ENCODE peak calls at places on chromosomes 1 and 21, in nine cellular contexts. G is astrocyte, S is tibial nerve, D is spleen, Y is neuronal stem cell, T is right atrium auricular region, R is colonic mucosa, J is transverse colon, O is IMR-90. P is an unnamed sample.

GRCh38 chr1:226132731-226133503 is 53.6 kb downstream of the ACBD3 start:
- DNase-seq in G (no peak), S (no peak), J (no peak), T (peak; percentile 42), O (no peak), Y (no peak), R (no peak), D (peak; percentile 76), P (peak; percentile 71)

GRCh38 chr1:9860887-9861286 is 37.1 kb upstream of the CLSTN1 start:
- DNase-seq in D (no peak), O (peak; percentile 10), R (no peak), Y (no peak), G (no peak), J (no peak), T (no peak), S (no peak), P (no peak)

GRCh38 chr21:29295066-29295650 is 3.6 kb upstream of the BACH1 start:
- DNase-seq in G (no peak), O (no peak), Y (no peak), S (no peak), J (peak; percentile 13), T (no peak), R (no peak), D (no peak), P (no peak)

GRCh38 chr21:44875341-44875740 is 1.9 kb upstream of the PTTG1IP start:
- DNase-seq in R (no peak), G (peak; percentile 26), J (no peak), S (peak; percentile 22), T (no peak), D (no peak), O (peak; percentile 22), Y (no peak), P (no peak)

GRCh38 chr1:38018864-38019343 is 6.4 kb downstream of the UTP11 start:
- DNase-seq in T (no peak), S (no peak), J (no peak), R (no peak), Y (no peak), D (no peak), G (no peak), O (peak; percentile 60), P (no peak)

GRCh38 chr1:110203021-110203661 is 7.0 kb upstream of the KCNC4 start:
- DNase-seq in S (peak; percentile 88), R (peak; percentile 84), Y (peak; percentile 76), J (peak; percentile 74), D (no peak), O (peak; percentile 66), G (peak; percentile 30), T (peak; percentile 65), P (peak; percentile 59)

GRCh38 chr21:28922368-28922767 is 70.3 kb downstream of the LTN1 start:
- DNase-seq in T (no peak), D (no peak), S (no peak), G (no peak), J (no peak), O (no peak), R (no peak), Y (no peak), P (no peak)

GRCh38 chr1:42941640-42942330 is 16.9 kb downstream of the SLC2A1 start:
- DNase-seq in R (peak; percentile 89), J (peak; percentile 88), S (no peak), D (peak; percentile 85), G (peak; percentile 91), O (peak; percentile 82), Y (no peak), T (peak; percentile 84), P (peak; percentile 84)

GRCh38 chr1:227518876-227519275 is 44.5 kb upstream of the ZNF678 start:
- DNase-seq in G (no peak), R (no peak), D (no peak), O (no peak), T (no peak), S (no peak), Y (no peak), J (no peak), P (no peak)

GRCh38 chr1:232622981-232623380 is 7.0 kb downstream of the SIPA1L2 start:
- DNase-seq in Y (no peak), J (peak; percentile 61), G (no peak), S (no peak), O (no peak), T (no peak), R (peak; percentile 74), D (no peak), P (no peak)

GRCh38 chr1:184892116-184892515 is 82.2 kb downstream of the NIBAN1 start:
- DNase-seq in T (no peak), D (no peak), O (peak; percentile 27), J (no peak), R (no peak), S (no peak), G (no peak), Y (no peak), P (no peak)

GRCh38 chr1:154716614-154717372 is 108.8 kb upstream of the ADAR start:
- DNase-seq in D (no peak), G (no peak), S (no peak), Y (no peak), R (no peak), T (no peak), J (no peak), O (no peak), P (no peak)

GRCh38 chr1:145956776-145957442 is 908 bp downstream of the LIX1L start:
- DNase-seq in G (peak; percentile 36), R (no peak), O (peak; percentile 38), D (no peak), T (no peak), S (peak; percentile 11), J (no peak), Y (no peak), P (no peak)

GRCh38 chr21:29436143-29436542 is 137.4 kb downstream of the BACH1 start:
- DNase-seq in G (peak; percentile 4), Y (no peak), J (no peak), T (no peak), D (peak; percentile 70), R (no peak), S (no peak), O (no peak), P (no peak)

GRCh38 chr1:51690285-51690961 is 73.5 kb downstream of the OSBPL9 start:
- DNase-seq in T (no peak), J (no peak), Y (no peak), D (no peak), S (no peak), R (no peak), O (peak; percentile 92), G (peak; percentile 87), P (no peak)
- H3K4me1 ChIP-seq in T (peaks cover 56% of the 10 kb centered on the region), J (peaks cover 3% of the 10 kb centered on the region), Y (peaks cover 10% of the 10 kb centered on the region), D (peaks cover 45% of the 10 kb centered on the region), S (peaks cover 66% of the 10 kb centered on the region), R (no peaks in the 10 kb centered on the region), O (peaks cover 21% of the 10 kb centered on the region), G (peaks cover 26% of the 10 kb centered on the region), P (peaks cover 62% of the 10 kb centered on the region)

GRCh38 chr1:31749785-31750345 is 14.3 kb downstream of the ADGRB2 start:
- DNase-seq in J (no peak), G (no peak), R (no peak), O (no peak), T (no peak), D (no peak), S (no peak), Y (no peak), P (no peak)
- H3K4me1 ChIP-seq in J (peaks cover 12% of the 10 kb centered on the region), G (peaks cover 35% of the 10 kb centered on the region), R (no peaks in the 10 kb centered on the region), O (peaks cover 29% of the 10 kb centered on the region), T (peaks cover 87% of the 10 kb centered on the region), D (peaks cover 72% of the 10 kb centered on the region), S (peaks cover 37% of the 10 kb centered on the region), Y (peaks cover 10% of the 10 kb centered on the region), P (peaks cover 8% of the 10 kb centered on the region)

GRCh38 chr1:116379674-116380498 is 6.8 kb downstream of the ATP1A1 start:
- DNase-seq in D (no peak), G (no peak), J (no peak), Y (no peak), T (no peak), O (no peak), S (no peak), R (peak; percentile 62), P (no peak)

GRCh38 chr1:116380499-116381316 is 7.7 kb downstream of the ATP1A1 start:
- DNase-seq in D (no peak), Y (no peak), T (no peak), R (no peak), S (no peak), G (no peak), J (no peak), O (no peak), P (no peak)

GRCh38 chr1:116382857-116383256 is 9.8 kb downstream of the ATP1A1 start:
- DNase-seq in O (no peak), D (no peak), Y (no peak), R (no peak), J (no peak), G (no peak), T (no peak), S (no peak), P (no peak)

GRCh38 chr1:116379057-116379630 is 6.1 kb downstream of the ATP1A1 start:
- DNase-seq in G (no peak), J (no peak), D (no peak), Y (no peak), T (no peak), R (no peak), O (peak; percentile 14), S (no peak), P (no peak)

DNA sequence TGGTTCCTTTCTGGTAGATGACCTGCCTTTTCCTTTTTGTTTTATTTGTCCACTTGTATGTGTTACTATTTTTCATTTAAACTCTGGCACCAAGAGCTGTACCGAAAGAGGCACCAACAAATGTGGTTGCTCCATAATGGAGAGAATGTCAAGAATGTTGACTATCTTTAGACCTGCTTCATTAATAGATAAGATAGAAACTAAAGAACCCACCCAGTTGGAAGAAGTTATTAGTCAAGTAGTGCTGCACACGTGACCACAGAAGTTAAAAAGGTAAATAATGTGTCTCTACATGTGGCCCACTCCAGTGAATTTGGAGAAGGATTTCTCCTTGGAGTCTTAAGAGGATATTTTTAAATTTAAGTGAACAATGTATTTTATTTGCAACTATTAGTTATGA is 9.3 kb downstream of the ATP1A1 start:
- DNase-seq in R (no peak), O (peak; percentile 11), S (no peak), G (peak; percentile 71), Y (no peak), T (no peak), D (no peak), J (no peak), P (no peak)
- H3K4me1 ChIP-seq in R (peaks cover 30% of the 10 kb centered on the region), O (peaks cover 11% of the 10 kb centered on the region), S (peaks cover 63% of the 10 kb centered on the region), G (peaks cover 28% of the 10 kb centered on the region), Y (peaks cover 16% of the 10 kb centered on the region), T (peaks cover 77% of the 10 kb centered on the region), D (peaks cover 69% of the 10 kb centered on the region), J (peaks cover 40% of the 10 kb centered on the region), P (peaks cover 66% of the 10 kb centered on the region)

GRCh38 chr1:8133657-8134430 is 107.7 kb upstream of the ERRFI1 start:
- DNase-seq in S (peak; percentile 87), D (no peak), J (peak; percentile 63), Y (no peak), O (peak; percentile 93), T (peak; percentile 84), G (peak; percentile 98), R (peak; percentile 55), P (peak; percentile 41)

GRCh38 chr1:8135250-8135649 is 109.1 kb upstream of the ERRFI1 start:
- DNase-seq in T (no peak), D (no peak), Y (no peak), S (no peak), J (no peak), G (no peak), R (no peak), O (no peak), P (no peak)

GRCh38 chr1:8133190-8133589 is 107.1 kb upstream of the ERRFI1 start:
- DNase-seq in S (no peak), D (no peak), G (no peak), R (no peak), O (no peak), Y (no peak), J (no peak), T (no peak), P (no peak)

GRCh38 chr1:8136766-8137165 is 110.7 kb upstream of the ERRFI1 start:
- DNase-seq in Y (no peak), G (no peak), J (no peak), R (no peak), T (no peak), O (no peak), D (no peak), S (no peak), P (no peak)

GRCh38 chr1:8134546-8135235 is 108.6 kb upstream of the ERRFI1 start:
- DNase-seq in D (no peak), G (peak; percentile 65), S (no peak), T (no peak), O (no peak), Y (no peak), R (no peak), J (no peak), P (no peak)
- H3K4me1 ChIP-seq in D (peaks cover 18% of the 10 kb centered on the region), G (peaks cover 42% of the 10 kb centered on the region), S (peaks cover 34% of the 10 kb centered on the region), T (peaks cover 33% of the 10 kb centered on the region), O (peaks cover 25% of the 10 kb centered on the region), Y (peaks cover 1% of the 10 kb centered on the region), R (no peaks in the 10 kb centered on the region), J (peaks cover 15% of the 10 kb centered on the region), P (peaks cover 13% of the 10 kb centered on the region)